ENCODE peak calls at places on chromosomes 4 and X, in five cellular contexts. V is CD4-positive, alpha-beta T cell; K is T-helper 1 cell; B is OCI-M1; Q is anterior cingulate cortex. I is an unnamed sample.
A peak's percentile ranks its signal among the peaks of the same experiment; 100 is the strongest.

GRCh38 chr4:24413311-24413784 is 171.0 kb downstream of the DHX15 start:
- DNase-seq in V (no peak), K (no peak), B (no peak), Q (no peak), I (no peak)

GRCh38 chr4:2689825-2690700 is 66.1 kb downstream of the TNIP2 start:
- DNase-seq in V (no peak), K (no peak), B (no peak), Q (no peak), I (peak; percentile 55)

GRCh38 chrX:54447461-54447860 is 7.3 kb downstream of the TSR2 start:
- DNase-seq in V (no peak), K (no peak), B (peak; percentile 6), Q (no peak), I (no peak)

GRCh38 chr4:26380740-26381139 is 59.9 kb downstream of the RBPJ start:
- DNase-seq in V (no peak), K (no peak), B (no peak), Q (no peak), I (no peak)

GRCh38 chr4:43757147-43757546 is 691.5 kb downstream of the KCTD8 start:
- DNase-seq in V (no peak), K (no peak), B (no peak), Q (no peak), I (no peak)

GRCh38 chr4:14333616-14334015 is 668.7 kb upstream of the CPEB2 start:
- DNase-seq in V (no peak), K (no peak), B (no peak), Q (no peak), I (no peak)

GRCh38 chr4:74715731-74716435 is 78.4 kb downstream of the BTC start:
- DNase-seq in V (no peak), K (no peak), B (no peak), Q (no peak), I (no peak)

GRCh38 chrX:11269006-11269405 is 24.2 kb upstream of the AMELX start:
- DNase-seq in V (no peak), K (no peak), B (peak; percentile 23), Q (no peak), I (no peak)

GRCh38 chrX:15207384-15207783 is 62.5 kb downstream of the ASB9 start:
- DNase-seq in V (no peak), K (no peak), B (peak; percentile 61), Q (no peak), I (no peak)

GRCh38 chr4:1981251-1982055 is 27.3 kb downstream of the NELFA start:
- DNase-seq in V (no peak), K (no peak), B (peak; percentile 3), Q (no peak), I (no peak)

GRCh38 chr4:59608466-59608865 is 1591.7 kb upstream of the ADGRL3 start:
- DNase-seq in V (no peak), K (no peak), B (no peak), Q (no peak), I (no peak)

GRCh38 chrX:317424-318067 is 1.1 kb downstream of the GTPBP6 start:
- DNase-seq in V (no peak), K (no peak), B (no peak), Q (no peak), I (no peak)

GRCh38 chr4:185335579-185335978 is 60.1 kb downstream of the LRP2BP start:
- DNase-seq in V (no peak), K (no peak), B (no peak), Q (no peak), I (no peak)

GRCh38 chr4:165972747-165973146 is 99.7 kb downstream of the TLL1 start:
- DNase-seq in V (no peak), K (no peak), B (no peak), Q (no peak), I (no peak)

I was measured in CD8-positive, alpha-beta T cell.